ENCODE peak calls at places on chromosome 16, in four cellular contexts. M, X, Z and P are unnamed samples.

GRCh38 chr16:549544-550263 is 10.5 kb upstream of the PRR35 start:
- DNase-seq in M (no peak), X (no peak), Z (peak; percentile 72), P (no peak)

GRCh38 chr16:29678691-29679267 is at the start of gene QPRT:
- DNase-seq in M (no peak), X (no peak), Z (peak; percentile 95), P (no peak)

GRCh38 chr16:75109732-75110243 is 6.8 kb downstream of the LDHD start:
- DNase-seq in M (no peak), X (no peak), Z (peak; percentile 36), P (peak; percentile 29)

GRCh38 chr16:4847774-4848587 is 700 bp downstream of the UBN1 start:
- DNase-seq in M (no peak), X (no peak), Z (peak; percentile 38), P (peak; percentile 78)

GRCh38 chr16:11232852-11233726 is 22.9 kb downstream of the SOCS1 start:
- DNase-seq in M (no peak), X (no peak), Z (peak; percentile 72), P (no peak)

GRCh38 chr16:66606000-66606751 is 1.7 kb downstream of the CMTM3 start:
- DNase-seq in M (no peak), X (no peak), Z (no peak), P (no peak)

GRCh38 chr16:14475370-14476139 is 154.5 kb downstream of the PARN start:
- DNase-seq in M (no peak), X (no peak), Z (no peak), P (peak; percentile 36)

GRCh38 chr16:84326545-84326944 is 31.9 kb downstream of the WFDC1 start:
- DNase-seq in M (no peak), X (no peak), Z (no peak), P (no peak)

GRCh38 chr16:81526935-81527334 is 82.3 kb downstream of the CMIP start:
- DNase-seq in M (peak; percentile 13), X (no peak), Z (no peak), P (peak; percentile 96)

GRCh38 chr16:64202571-64202970 is 919.3 kb downstream of the CDH11 start:
- DNase-seq in M (no peak), X (no peak), Z (no peak), P (no peak)

GRCh38 chr16:67110136-67110847 is 551 bp downstream of the PHAF1 start:
- DNase-seq in M (no peak), X (no peak), Z (no peak), P (no peak)

GRCh38 chr16:11546522-11547485 is 39.9 kb downstream of the LITAF start:
- DNase-seq in M (no peak), X (peak; percentile 59), Z (no peak), P (no peak)

GRCh38 chr16:27238016-27238587 is 30.5 kb downstream of the NSMCE1 start:
- DNase-seq in M (no peak), X (no peak), Z (no peak), P (no peak)

GRCh38 chr16:1098266-1098991 is 2.4 kb upstream of the C1QTNF8 start:
- DNase-seq in M (no peak), X (no peak), Z (no peak), P (no peak)

GRCh38 chr16:85173981-85174751 is 61.9 kb upstream of the CIBAR2 start:
- DNase-seq in M (no peak), X (no peak), Z (no peak), P (peak; percentile 59)

GRCh38 chr16:85888405-85889331 is 10.3 kb upstream of the IRF8 start:
- DNase-seq in M (no peak), X (no peak), Z (peak; percentile 8), P (peak; percentile 63)

GRCh38 chr16:49858200-49859129 is 2.6 kb upstream of the ZNF423 start:
- DNase-seq in M (no peak), X (no peak), Z (peak; percentile 67), P (peak; percentile 6)

GRCh38 chr16:31301708-31302400 is 42.1 kb downstream of the ITGAM start:
- DNase-seq in M (no peak), X (no peak), Z (no peak), P (peak; percentile 52)

GRCh38 chr16:20944861-20945390 is 44.4 kb downstream of the LYRM1 start:
- DNase-seq in M (no peak), X (no peak), Z (no peak), P (peak; percentile 25)

GRCh38 chr16:88469615-88470395 is 16.7 kb downstream of the ZFPM1 start:
- DNase-seq in M (no peak), X (no peak), Z (no peak), P (no peak)

GRCh38 chr16:53829186-53829747 is 125.3 kb downstream of the FTO start:
- DNase-seq in M (no peak), X (peak; percentile 26), Z (no peak), P (no peak)

GRCh38 chr16:47043970-47044684 is 70.7 kb upstream of the DNAJA2 start:
- DNase-seq in M (no peak), X (no peak), Z (no peak), P (no peak)

GRCh38 chr16:77276686-77277085 is 77.5 kb downstream of the SYCE1L start:
- DNase-seq in M (no peak), X (no peak), Z (no peak), P (no peak)

GRCh38 chr16:66107661-66108060 is 258.8 kb upstream of the CDH5 start:
- DNase-seq in M (no peak), X (peak; percentile 41), Z (no peak), P (peak; percentile 30)

GRCh38 chr16:4915226-4915761 is 21.7 kb downstream of the PPL start:
- DNase-seq in M (no peak), X (peak; percentile 81), Z (no peak), P (peak; percentile 34)

GRCh38 chr16:49281843-49282642 is 405 bp upstream of the CBLN1 start:
- DNase-seq in M (peak; percentile 84), X (no peak), Z (peak; percentile 92), P (no peak)

GRCh38 chr16:81537721-81538561 is 93.3 kb downstream of the CMIP start:
- DNase-seq in M (no peak), X (no peak), Z (no peak), P (no peak)

GRCh38 chr16:77618011-77618410 is 104.3 kb upstream of the NUDT7 start:
- DNase-seq in M (no peak), X (no peak), Z (no peak), P (peak; percentile 16)

GRCh38 chr16:24253192-24253591 is 2.9 kb upstream of the CACNG3 start:
- DNase-seq in M (peak; percentile 36), X (no peak), Z (peak; percentile 68), P (peak; percentile 60)

GRCh38 chr16:3548445-3548844 is 28.8 kb downstream of the NLRC3 start:
- DNase-seq in M (no peak), X (no peak), Z (no peak), P (no peak)

GRCh38 chr16:3553138-3553923 is 23.9 kb downstream of the NLRC3 start:
- DNase-seq in M (no peak), X (no peak), Z (peak; percentile 74), P (no peak)

GRCh38 chr16:3549906-3550305 is 27.3 kb downstream of the NLRC3 start:
- DNase-seq in M (no peak), X (no peak), Z (no peak), P (no peak)

GRCh38 chr16:3548859-3549258 is 28.3 kb downstream of the NLRC3 start:
- DNase-seq in M (no peak), X (no peak), Z (no peak), P (no peak)

GRCh38 chr16:3550851-3551847 is 26.1 kb downstream of the NLRC3 start:
- DNase-seq in M (no peak), X (no peak), Z (no peak), P (no peak)
- TF ChIP-seq CTCF in M (no peak), X (no peak), Z (no peak), P (no peak)

GRCh38 chr16:3186946-3187690 is 886 bp upstream of the OR1F1 start:
- DNase-seq in M (no peak), X (no peak), Z (no peak), P (no peak)

GRCh38 chr16:3179651-3180050 is 8.4 kb upstream of the OR1F1 start:
- DNase-seq in M (no peak), X (no peak), Z (no peak), P (no peak)

GRCh38 chr16:3183445-3184139 is 4.4 kb upstream of the OR1F1 start:
- DNase-seq in M (no peak), X (no peak), Z (peak; percentile 60), P (no peak)

GRCh38 chr16:3180445-3180878 is 7.5 kb upstream of the OR1F1 start:
- DNase-seq in M (no peak), X (no peak), Z (peak; percentile 76), P (no peak)

DNA sequence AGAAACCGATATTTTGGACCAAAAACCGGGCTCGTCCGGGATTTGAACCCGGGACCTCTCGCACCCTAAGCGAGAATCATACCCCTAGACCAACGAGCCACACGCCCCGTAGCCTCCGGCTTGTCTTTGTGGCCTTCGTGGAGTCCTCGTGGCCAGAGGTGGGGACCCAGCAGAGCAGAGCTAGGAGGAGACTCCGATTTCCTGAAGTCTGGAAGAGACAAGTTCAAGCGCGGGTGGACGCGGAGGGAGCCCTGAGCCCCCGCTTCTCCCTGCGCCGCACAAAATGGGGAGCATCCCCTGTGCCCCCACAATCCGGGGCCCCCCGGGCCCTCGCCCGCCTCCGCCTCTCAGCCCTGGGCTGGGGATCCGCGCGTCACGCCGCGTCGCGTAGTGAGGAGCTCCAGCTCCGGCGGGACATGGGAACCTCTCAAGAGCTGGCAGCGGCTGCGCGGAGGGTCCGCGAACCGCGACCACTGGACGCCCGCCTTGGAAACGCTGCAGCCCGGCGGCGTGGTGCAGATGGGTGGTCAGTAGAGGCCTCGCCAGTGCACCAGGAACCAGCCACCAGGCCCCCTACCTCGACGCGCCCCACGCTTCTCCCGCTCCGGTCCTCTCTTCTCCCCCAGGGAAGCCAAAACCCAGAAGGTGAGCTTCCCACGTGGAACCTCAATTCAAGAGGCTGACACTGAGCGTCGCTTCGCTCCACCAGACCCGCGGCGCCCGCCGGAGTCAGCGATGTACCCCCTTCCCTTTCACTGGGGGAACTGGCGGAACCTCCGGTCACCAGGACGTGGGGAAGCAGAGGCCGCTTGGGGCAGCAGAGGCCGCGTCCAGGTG is 5.2 kb upstream of the OR1F1 start:
- DNase-seq in M (no peak), X (no peak), Z (peak; percentile 84), P (peak; percentile 72)
- TF ChIP-seq CTCF in M (no peak), X (peak; percentile 44), Z (peak; percentile 47), P (no peak)

DNA sequence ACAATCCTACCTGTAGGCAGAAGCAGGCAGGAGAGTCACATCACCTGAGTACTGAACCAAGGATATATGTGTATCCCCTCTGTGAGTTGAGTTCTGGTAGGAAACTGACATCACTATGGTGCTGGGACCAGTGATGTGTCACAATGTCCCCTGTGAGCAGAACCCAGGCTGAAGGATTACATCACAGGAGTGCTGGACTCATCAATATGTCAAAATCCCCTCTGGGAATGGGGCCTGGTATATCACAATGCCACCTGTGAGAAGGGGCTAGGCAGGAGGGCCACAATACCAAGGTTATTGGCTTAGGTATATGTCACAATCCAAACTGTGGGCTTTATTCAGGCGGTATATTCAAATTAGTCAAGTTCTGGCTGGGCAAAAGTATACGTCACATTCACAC is 2098.3 kb downstream of the TP53TG3F start:
- DNase-seq in M (no peak), X (no peak), Z (no peak), P (no peak)
- TF ChIP-seq CTCF in M (no peak), X (no peak), Z (no peak), P (no peak)

GRCh38 chr16:80466024-80466986 is 74.5 kb upstream of the DYNLRB2 start:
- DNase-seq in M (peak; percentile 58), X (no peak), Z (peak; percentile 86), P (peak; percentile 68)
- TF ChIP-seq CTCF in M (peak; percentile 87), X (peak; percentile 76), Z (peak; percentile 96), P (peak; percentile 88)